ENCODE peak calls at places on chromosomes 1 and 21, in seven cellular contexts. G is RWPE1, Q is A549, N is H9, D is fibroblast of pulmonary artery, E is BE2C, K is hepatocyte. C is an unnamed sample.

GRCh38 chr1:212214377-212214776 is 70.8 kb upstream of the PPP2R5A start:
- DNase-seq in G (no peak), Q (no peak), N (no peak), D (no peak), E (no peak), K (no peak), C (no peak)

GRCh38 chr1:83547903-83548302 is 451.0 kb downstream of the TTLL7 start:
- DNase-seq in G (no peak), Q (no peak), N (no peak), D (peak; percentile 3), E (no peak), K (no peak), C (no peak)

GRCh38 chr1:9749361-9749760 is 74.4 kb downstream of the CLSTN1 start:
- DNase-seq in G (no peak), Q (no peak), N (no peak), D (no peak), E (no peak), K (no peak), C (no peak)

GRCh38 chr1:5504364-5504740 is 487.9 kb downstream of the NPHP4 start:
- DNase-seq in G (no peak), Q (no peak), N (no peak), D (no peak), E (no peak), K (no peak), C (no peak)

GRCh38 chr1:7853341-7854026 is 619 bp upstream of the UTS2 start:
- DNase-seq in G (no peak), Q (no peak), N (no peak), D (no peak), E (no peak), K (no peak), C (no peak)

GRCh38 chr1:7387053-7387861 is 383.8 kb upstream of the VAMP3 start:
- DNase-seq in G (peak; percentile 38), Q (no peak), N (peak; percentile 16), D (no peak), E (no peak), K (no peak), C (no peak)

GRCh38 chr1:24203404-24203803 is 16.3 kb upstream of the IFNLR1 start:
- DNase-seq in G (peak; percentile 74), Q (no peak), N (no peak), D (no peak), E (no peak), K (no peak), C (no peak)

GRCh38 chr1:32892368-32893197 is 6.3 kb downstream of the HPCA start:
- DNase-seq in G (peak; percentile 35), Q (peak; percentile 44), N (peak; percentile 90), D (peak; percentile 23), E (peak; percentile 57), K (peak; percentile 59), C (peak; percentile 91)

GRCh38 chr1:179781962-179782361 is 38.9 kb downstream of the FAM163A start:
- DNase-seq in G (no peak), Q (no peak), N (no peak), D (peak; percentile 82), E (peak; percentile 98), K (peak; percentile 80), C (no peak)

GRCh38 chr1:218785928-218786327 is 387.8 kb upstream of the LYPLAL1 start:
- DNase-seq in G (no peak), Q (no peak), N (no peak), D (peak; percentile 29), E (no peak), K (no peak), C (no peak)

GRCh38 chr1:235873045-235873444 is 6.3 kb upstream of the LYST start:
- DNase-seq in G (no peak), Q (no peak), N (no peak), D (no peak), E (no peak), K (no peak), C (no peak)

GRCh38 chr1:6969106-6969505 is 183.9 kb downstream of the CAMTA1 start:
- DNase-seq in G (no peak), Q (no peak), N (no peak), D (no peak), E (no peak), K (no peak), C (no peak)

GRCh38 chr1:110091791-110092190 is 20.5 kb upstream of the UBL4B start:
- DNase-seq in G (no peak), Q (no peak), N (no peak), D (no peak), E (no peak), K (no peak), C (no peak)

GRCh38 chr21:34531399-34531798 is 19.4 kb upstream of the KCNE1 start:
- DNase-seq in G (no peak), Q (no peak), N (no peak), D (no peak), E (no peak), K (no peak), C (no peak)

GRCh38 chr1:62176597-62177312 is 17.9 kb upstream of the L1TD1 start:
- DNase-seq in G (no peak), Q (no peak), N (no peak), D (no peak), E (no peak), K (no peak), C (no peak)

GRCh38 chr1:62177621-62178020 is 17.0 kb upstream of the L1TD1 start:
- DNase-seq in G (no peak), Q (no peak), N (no peak), D (no peak), E (no peak), K (no peak), C (no peak)

GRCh38 chr1:62180649-62181048 is 14.0 kb upstream of the L1TD1 start:
- DNase-seq in G (no peak), Q (no peak), N (no peak), D (no peak), E (no peak), K (peak; percentile 23), C (no peak)

GRCh38 chr1:62178372-62178771 is 16.3 kb upstream of the L1TD1 start:
- DNase-seq in G (no peak), Q (no peak), N (no peak), D (no peak), E (no peak), K (no peak), C (no peak)

GRCh38 chr1:62175568-62176179 is 19.0 kb upstream of the L1TD1 start:
- DNase-seq in G (peak; percentile 46), Q (peak; percentile 41), N (peak; percentile 49), D (peak; percentile 62), E (peak; percentile 24), K (peak; percentile 73), C (peak; percentile 32)
- TF ChIP-seq CTCF in G (peak; percentile 80), Q (peak; percentile 75), N (peak; percentile 93), D (peak; percentile 82), E (peak; percentile 67), K (peak; percentile 93), C (peak; percentile 65)

GRCh38 chr1:63843884-63844283 is 70.1 kb downstream of the ROR1 start:
- DNase-seq in G (no peak), Q (no peak), N (no peak), D (no peak), E (no peak), K (no peak), C (no peak)

GRCh38 chr1:63848764-63849548 is 75.1 kb downstream of the ROR1 start:
- DNase-seq in G (no peak), Q (no peak), N (no peak), D (no peak), E (no peak), K (no peak), C (no peak)

GRCh38 chr1:63845346-63845745 is 71.5 kb downstream of the ROR1 start:
- DNase-seq in G (no peak), Q (no peak), N (no peak), D (no peak), E (no peak), K (no peak), C (no peak)

GRCh38 chr1:63843010-63843409 is 69.2 kb downstream of the ROR1 start:
- DNase-seq in G (no peak), Q (no peak), N (no peak), D (no peak), E (peak; percentile 18), K (no peak), C (peak; percentile 49)

GRCh38 chr1:63847308-63847910 is 73.6 kb downstream of the ROR1 start:
- DNase-seq in G (no peak), Q (no peak), N (no peak), D (no peak), E (peak; percentile 20), K (no peak), C (no peak)
- TF ChIP-seq CTCF in G (no peak), Q (no peak), N (no peak), D (no peak), E (peak; percentile 11), K (no peak), C (no peak)

GRCh38 chr1:145922266-145922665 is 3.7 kb upstream of the PEX11B start:
- DNase-seq in G (no peak), Q (no peak), N (no peak), D (peak; percentile 61), E (no peak), K (no peak), C (no peak)

GRCh38 chr1:145918992-145919939 is 749 bp upstream of the PEX11B start:
- DNase-seq in G (peak; percentile 39), Q (peak; percentile 47), N (peak; percentile 64), D (peak; percentile 48), E (peak; percentile 39), K (peak; percentile 65), C (peak; percentile 46)

GRCh38 chr1:145917595-145917994 is 922 bp downstream of the PEX11B start:
- DNase-seq in G (no peak), Q (no peak), N (no peak), D (no peak), E (no peak), K (no peak), C (no peak)

GRCh38 chr1:145916745-145917144 is 1.8 kb downstream of the PEX11B start:
- DNase-seq in G (no peak), Q (no peak), N (no peak), D (no peak), E (no peak), K (no peak), C (no peak)

DNA sequence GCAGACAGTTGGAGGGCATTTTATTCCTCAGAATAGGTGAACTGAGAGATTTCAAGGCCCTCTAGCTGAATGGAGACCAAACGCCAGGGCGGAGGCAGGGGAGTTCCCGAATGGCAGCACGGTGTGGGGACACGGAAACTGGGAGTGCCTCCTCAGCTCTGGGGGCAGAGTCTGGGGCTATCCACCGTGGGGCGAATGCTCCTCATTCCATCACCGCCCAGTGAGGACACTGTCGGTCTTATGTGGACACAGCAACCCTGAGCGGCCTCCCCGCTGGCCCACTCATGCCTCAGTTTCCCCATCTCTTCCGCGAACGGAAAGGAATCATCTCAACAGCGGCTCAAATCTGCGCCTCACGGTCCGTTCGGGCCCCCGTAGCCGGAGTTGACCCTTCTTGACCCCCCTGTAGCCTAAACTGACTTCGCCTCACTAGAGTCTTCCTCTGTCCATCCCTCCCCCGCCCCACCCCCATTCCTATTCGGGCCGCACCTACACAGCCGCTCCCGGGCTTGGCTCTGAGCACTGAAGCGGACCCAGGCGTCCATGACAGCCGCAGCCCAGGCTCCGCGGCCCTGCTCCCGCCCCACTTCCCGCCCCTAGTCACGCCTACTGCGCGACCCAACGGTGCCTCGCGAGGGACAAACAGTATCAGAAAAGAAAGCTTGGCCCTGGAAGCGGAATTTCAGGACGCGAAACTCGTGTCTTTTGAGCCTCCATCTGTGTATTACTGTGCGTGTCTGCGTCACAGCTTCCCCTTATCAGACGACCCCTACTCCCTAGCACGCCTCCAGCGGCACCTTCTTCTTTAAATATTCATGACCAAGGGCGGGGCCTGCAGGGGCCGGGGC is at the start of gene PEX11B:
- DNase-seq in G (peak; percentile 87), Q (peak; percentile 89), N (peak; percentile 88), D (peak; percentile 93), E (peak; percentile 83), K (peak; percentile 92), C (peak; percentile 87)
- TF ChIP-seq CTCF in G (no peak), Q (no peak), N (no peak), D (no peak), E (no peak), K (no peak), C (no peak)

GRCh38 chr1:76031496-76031895 is 43.0 kb upstream of the ST6GALNAC3 start:
- DNase-seq in G (no peak), Q (no peak), N (no peak), D (no peak), E (no peak), K (no peak), C (no peak)
- TF ChIP-seq CTCF in G (no peak), Q (no peak), N (no peak), D (no peak), E (no peak), K (no peak), C (no peak)

C was measured in glutamatergic neuron.